ENCODE peak calls at places on chromosome 10, in six cellular contexts. V is tibial nerve, E is bronchial epithelial cell, A is HL-60, L is BJ, W is GM23338. R is an unnamed sample.

GRCh38 chr10:75195035-75195763 is 15.4 kb upstream of the VDAC2 start:
- DNase-seq in A (no peak), V (no peak), L (peak; percentile 90), E (peak; percentile 21), W (no peak), R (no peak)

GRCh38 chr10:120327671-120328070 is 129.4 kb upstream of the PLPP4 start:
- DNase-seq in L (no peak), E (no peak), V (no peak), W (peak; percentile 4), A (no peak), R (no peak)

GRCh38 chr10:35442006-35442405 is 105.7 kb downstream of the CCNY start:
- DNase-seq in V (no peak), L (peak; percentile 43), E (no peak), W (no peak), A (no peak), R (no peak)

GRCh38 chr10:123429631-123430257 is 236.4 kb upstream of the GPR26 start:
- DNase-seq in L (no peak), E (no peak), V (no peak), W (no peak), A (no peak), R (no peak)

GRCh38 chr10:53325073-53325472 is 552.5 kb upstream of the MBL2 start:
- DNase-seq in E (peak; percentile 79), A (no peak), L (no peak), V (no peak), W (no peak), R (no peak)

GRCh38 chr10:102831322-102832071 is 5.7 kb downstream of the CYP17A1 start:
- DNase-seq in W (no peak), L (no peak), V (no peak), E (no peak), A (no peak), R (no peak)

GRCh38 chr10:119166564-119166963 is 1.1 kb upstream of the SFXN4 start:
- DNase-seq in W (peak; percentile 32), E (peak; percentile 7), L (no peak), A (peak; percentile 51), V (no peak), R (no peak)

GRCh38 chr10:43973801-43974200 is 325.1 kb upstream of the ZNF32 start:
- DNase-seq in W (no peak), L (no peak), E (no peak), V (no peak), A (no peak), R (no peak)

GRCh38 chr10:21194510-21194993 is 297.4 kb upstream of the NEBL start:
- DNase-seq in V (no peak), W (no peak), L (no peak), E (peak; percentile 49), A (peak; percentile 62), R (peak; percentile 78)

GRCh38 chr10:9209105-9209798 is 1154.8 kb downstream of the GATA3 start:
- DNase-seq in A (peak; percentile 15), W (peak; percentile 89), V (peak; percentile 35), E (peak; percentile 52), L (no peak), R (peak; percentile 15)

GRCh38 chr10:30048768-30049507 is 10.4 kb downstream of the JCAD start:
- DNase-seq in A (no peak), E (no peak), V (no peak), L (no peak), W (no peak), R (no peak)

GRCh38 chr10:72753760-72754231 is 61.9 kb downstream of the MCU start:
- DNase-seq in W (peak; percentile 74), L (no peak), A (peak; percentile 95), V (no peak), E (no peak), R (no peak)

GRCh38 chr10:13521021-13521420 is 7.8 kb downstream of the BEND7 start:
- DNase-seq in L (no peak), V (no peak), W (no peak), A (no peak), E (no peak), R (no peak)

GRCh38 chr10:57972783-57973182 is 294.9 kb downstream of the IPMK start:
- DNase-seq in L (no peak), W (no peak), A (no peak), E (no peak), V (no peak), R (no peak)

GRCh38 chr10:96400465-96400864 is 41.7 kb upstream of the OPALIN start:
- DNase-seq in V (no peak), W (no peak), L (no peak), A (no peak), E (no peak), R (no peak)

GRCh38 chr10:10209152-10209551 is 808.5 kb upstream of the CELF2 start:
- DNase-seq in W (no peak), L (no peak), V (no peak), E (peak; percentile 28), A (no peak), R (no peak)

GRCh38 chr10:119852822-119853221 is 19.8 kb downstream of the MCMBP start:
- DNase-seq in L (no peak), E (no peak), V (no peak), A (no peak), W (no peak), R (no peak)

GRCh38 chr10:27153855-27154198 is 357 bp downstream of the YME1L1 start:
- DNase-seq in L (no peak), E (peak; percentile 27), A (peak; percentile 1), V (no peak), W (peak; percentile 24), R (no peak)

GRCh38 chr10:22427890-22428571 is 82.7 kb downstream of the SPAG6 start:
- DNase-seq in A (no peak), L (peak; percentile 87), V (no peak), W (no peak), E (peak; percentile 96), R (peak; percentile 81)

GRCh38 chr10:6530211-6530840 is 49.8 kb downstream of the PRKCQ start:
- DNase-seq in L (no peak), W (no peak), A (no peak), E (no peak), V (no peak), R (no peak)

GRCh38 chr10:26969145-26969926 is 108.6 kb upstream of the ABI1 start:
- DNase-seq in E (no peak), W (no peak), L (no peak), A (no peak), V (no peak), R (no peak)

GRCh38 chr10:89251417-89252224 is at the start of gene LIPA:
- DNase-seq in A (peak; percentile 91), V (peak; percentile 82), W (peak; percentile 99), E (peak; percentile 96), L (peak; percentile 90), R (peak; percentile 68)

GRCh38 chr10:50360077-50360476 is 108.8 kb upstream of the ASAH2 start:
- DNase-seq in L (no peak), V (no peak), W (no peak), E (no peak), A (no peak), R (no peak)

GRCh38 chr10:22611425-22612111 is 102.8 kb downstream of the PIP4K2A start:
- DNase-seq in L (no peak), E (no peak), W (no peak), V (no peak), A (no peak), R (no peak)

GRCh38 chr10:133464582-133465031 is 10.9 kb downstream of the SCART1 start:
- DNase-seq in V (no peak), W (no peak), L (no peak), E (no peak), A (no peak), R (no peak)

GRCh38 chr10:22244001-22244400 is 26.2 kb upstream of the EBLN1 start:
- DNase-seq in E (no peak), A (no peak), W (peak; percentile 64), L (no peak), V (no peak), R (no peak)

GRCh38 chr10:122490786-122491680 is 29.7 kb downstream of the HTRA1 start:
- DNase-seq in A (no peak), L (no peak), V (no peak), W (peak; percentile 15), E (peak; percentile 91), R (no peak)

GRCh38 chr10:97531401-97531985 is 32.8 kb downstream of the UBTD1 start:
- DNase-seq in V (no peak), E (no peak), L (no peak), A (no peak), W (peak; percentile 61), R (no peak)
- H3K4me3 ChIP-seq in V (no peak overlapping the region), E (no peak overlapping the region), L (no peak overlapping the region), A (no peak overlapping the region), W (no peak overlapping the region), R (no peak overlapping the region)

DNA sequence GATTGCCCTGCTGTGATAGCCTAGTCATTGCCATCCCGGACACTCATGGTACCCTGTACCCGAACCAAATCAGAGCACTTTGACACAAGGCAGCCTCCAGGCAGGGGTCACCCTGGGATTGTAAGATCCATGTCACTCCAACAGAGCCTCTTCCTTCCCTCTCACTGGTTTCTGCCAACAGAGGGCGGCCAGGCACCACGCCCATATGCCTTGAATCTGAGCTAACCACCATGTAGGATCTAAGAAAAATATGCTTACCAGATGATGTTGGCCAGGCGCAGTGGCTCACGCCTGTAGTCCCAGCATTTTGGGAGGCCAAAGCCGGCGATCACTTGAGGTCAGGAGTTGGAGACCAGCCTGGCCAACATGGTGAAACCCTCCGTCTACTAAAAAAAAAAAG is 389.2 kb upstream of the KLF6 start:
- DNase-seq in E (no peak), V (no peak), L (no peak), A (no peak), W (peak; percentile 54), R (no peak)
- TF ChIP-seq CTCF in E (peak; percentile 19), V (no peak), L (peak; percentile 19), A (no peak), W (peak; percentile 51), R (no peak)

DNA sequence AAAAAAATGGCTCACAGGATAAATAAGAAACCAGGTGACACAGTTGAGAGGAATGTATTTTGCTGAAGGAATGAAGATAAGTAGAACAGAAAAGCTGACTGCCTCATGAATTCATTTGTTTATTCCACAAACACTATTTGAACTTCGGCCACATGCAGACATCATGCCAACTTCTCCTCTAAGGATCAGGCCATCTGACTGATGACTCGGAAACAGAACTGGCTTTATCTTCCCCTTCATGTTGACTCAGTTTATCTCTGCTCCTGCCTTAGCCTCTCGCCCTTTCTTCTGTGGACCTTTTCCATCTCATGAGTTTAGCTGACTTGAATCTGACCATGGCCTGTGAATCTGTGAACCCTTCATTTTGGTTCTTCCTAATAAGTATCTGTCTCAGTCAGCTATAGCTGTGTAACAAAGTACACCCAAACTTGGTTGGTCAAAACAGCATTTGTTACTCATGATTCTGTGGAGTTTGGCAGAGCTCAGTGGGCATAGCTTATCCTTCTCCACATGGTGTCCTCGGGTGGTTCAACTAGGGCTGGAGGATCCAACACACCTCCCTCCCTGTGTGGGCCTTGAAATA is 44.0 kb upstream of the GRID1 start:
- DNase-seq in L (peak; percentile 69), W (no peak), E (peak; percentile 44), V (no peak), A (no peak), R (peak; percentile 90)
- H3K4me3 ChIP-seq in L (no peak overlapping the region), W (no peak overlapping the region), E (no peak overlapping the region), V (no peak overlapping the region), A (no peak overlapping the region), R (no peak overlapping the region)

GRCh38 chr10:71368639-71369038 is 28.1 kb upstream of the CDH23 start:
- DNase-seq in V (no peak), E (no peak), A (no peak), W (peak; percentile 11), L (no peak), R (no peak)
- TF ChIP-seq CTCF in V (no peak), E (no peak), A (no peak), W (peak; percentile 30), L (no peak), R (no peak)

GRCh38 chr10:29009464-29009863 is 279.4 kb upstream of the LYZL1 start:
- DNase-seq in V (no peak), W (no peak), A (no peak), L (no peak), E (no peak), R (no peak)
- H3K4me3 ChIP-seq in V (no peak overlapping the region), W (no peak overlapping the region), A (no peak overlapping the region), L (no peak overlapping the region), E (no peak overlapping the region), R (no peak overlapping the region)

R was measured in epithelial cell of proximal tubule.